ENCODE peak calls at places on chromosomes 12 and 14, in seven cellular contexts. M is colonic mucosa, K is left ventricle myocardium inferior, I is GM12865, S is heart right ventricle, W is transverse colon, Z is fibroblast of mammary gland. V is an unnamed sample.

GRCh38 chr14:72966038-72966437 is 39.8 kb downstream of the DCAF4 start:
- DNase-seq in M (no peak), K (no peak), S (no peak), I (no peak), Z (no peak), W (no peak), V (no peak)

GRCh38 chr12:131459666-131460365 is 251.1 kb upstream of the SFSWAP start:
- DNase-seq in I (no peak), W (no peak), M (no peak), K (no peak), S (no peak), Z (no peak), V (no peak)

GRCh38 chr14:100649173-100649519 is 61.9 kb upstream of the BEGAIN start:
- DNase-seq in M (no peak), S (no peak), Z (peak; percentile 35), W (no peak), I (no peak), K (no peak), V (no peak)

GRCh38 chr14:61090432-61091216 is 109.6 kb downstream of the SLC38A6 start:
- DNase-seq in W (no peak), M (no peak), S (no peak), Z (no peak), I (peak; percentile 72), K (no peak), V (no peak)

GRCh38 chr14:64698899-64699298 is 5.3 kb upstream of the PLEKHG3 start:
- DNase-seq in K (no peak), S (no peak), W (peak; percentile 80), I (no peak), M (peak; percentile 83), Z (no peak), V (no peak)

GRCh38 chr12:98057701-98058100 is 457.7 kb upstream of the TMPO start:
- DNase-seq in K (no peak), Z (no peak), W (no peak), M (no peak), S (no peak), I (no peak), V (no peak)

GRCh38 chr14:34078117-34078743 is 127.4 kb upstream of the EGLN3 start:
- DNase-seq in S (no peak), W (no peak), M (no peak), K (no peak), I (no peak), Z (no peak), V (no peak)

GRCh38 chr12:10153271-10154144 is 18.4 kb downstream of the OLR1 start:
- DNase-seq in Z (peak; percentile 62), K (peak; percentile 61), S (peak; percentile 70), W (peak; percentile 64), M (peak; percentile 66), I (peak; percentile 73), V (peak; percentile 67)

GRCh38 chr12:41532072-41532471 is 344.0 kb downstream of the PDZRN4 start:
- DNase-seq in W (no peak), I (no peak), S (no peak), K (no peak), Z (peak; percentile 24), M (no peak), V (no peak)

GRCh38 chr12:6950401-6950801 is 755 bp upstream of the PTPN6 start:
- DNase-seq in M (no peak), S (no peak), I (peak; percentile 71), W (no peak), Z (no peak), K (no peak), V (no peak)

GRCh38 chr12:103884316-103884715 is 43.3 kb upstream of the NT5DC3 start:
- DNase-seq in K (no peak), W (peak; percentile 24), I (peak; percentile 83), S (no peak), M (no peak), Z (peak; percentile 66), V (no peak)

GRCh38 chr12:13179159-13180074 is 17.1 kb upstream of the EMP1 start:
- DNase-seq in K (peak; percentile 41), W (peak; percentile 71), M (peak; percentile 55), S (peak; percentile 46), I (peak; percentile 28), Z (peak; percentile 52), V (no peak)

GRCh38 chr12:95412826-95413311 is 61.1 kb upstream of the METAP2 start:
- DNase-seq in S (no peak), K (no peak), W (no peak), Z (peak; percentile 97), M (no peak), I (no peak), V (no peak)

GRCh38 chr12:105954891-105955607 is 183.7 kb downstream of the NUAK1 start:
- DNase-seq in Z (no peak), W (no peak), K (no peak), M (no peak), S (no peak), I (no peak), V (no peak)

GRCh38 chr12:124381454-124382207 is 86.7 kb downstream of the RFLNA start:
- DNase-seq in S (peak; percentile 93), W (peak; percentile 90), M (peak; percentile 90), K (peak; percentile 96), I (no peak), Z (peak; percentile 79), V (peak; percentile 82)

GRCh38 chr14:58298880-58299664 is 717 bp downstream of the ARID4A start:
- DNase-seq in M (peak; percentile 60), I (peak; percentile 38), Z (no peak), S (peak; percentile 42), K (peak; percentile 41), W (peak; percentile 45), V (no peak)

GRCh38 chr14:68139466-68140110 is 320.0 kb downstream of the RAD51B start:
- DNase-seq in I (no peak), M (no peak), K (no peak), W (no peak), S (no peak), Z (no peak), V (no peak)

GRCh38 chr12:12720052-12720451 is 2.9 kb downstream of the CDKN1B start:
- DNase-seq in S (no peak), K (no peak), M (no peak), I (no peak), Z (no peak), W (no peak), V (no peak)

GRCh38 chr12:65449400-65449799 is 170.9 kb downstream of the MSRB3 start:
- DNase-seq in K (no peak), W (no peak), Z (peak; percentile 55), S (no peak), M (no peak), I (no peak), V (no peak)

GRCh38 chr12:115640929-115641328 is 636.6 kb downstream of the MED13L start:
- DNase-seq in W (no peak), S (no peak), M (no peak), I (no peak), Z (peak; percentile 39), K (no peak), V (no peak)

GRCh38 chr14:75803768-75804167 is 142.7 kb downstream of the TTLL5 start:
- DNase-seq in W (no peak), S (no peak), K (no peak), Z (no peak), M (no peak), I (no peak), V (no peak)

GRCh38 chr14:22557846-22558220 is 31.2 kb downstream of the DAD1 start:
- DNase-seq in I (no peak), K (no peak), W (no peak), Z (no peak), S (no peak), M (no peak), V (no peak)

GRCh38 chr14:22559041-22559440 is 30.0 kb downstream of the DAD1 start:
- DNase-seq in I (no peak), M (no peak), Z (no peak), S (no peak), W (no peak), K (no peak), V (no peak)

GRCh38 chr14:22556990-22557623 is 31.9 kb downstream of the DAD1 start:
- DNase-seq in M (peak; percentile 92), Z (peak; percentile 67), K (peak; percentile 83), S (peak; percentile 88), I (peak; percentile 90), W (peak; percentile 89), V (no peak)

GRCh38 chr14:22556021-22556989 is 32.7 kb downstream of the DAD1 start:
- DNase-seq in Z (peak; percentile 55), S (peak; percentile 36), I (peak; percentile 97), W (peak; percentile 88), K (no peak), M (peak; percentile 73), V (no peak)

DNA sequence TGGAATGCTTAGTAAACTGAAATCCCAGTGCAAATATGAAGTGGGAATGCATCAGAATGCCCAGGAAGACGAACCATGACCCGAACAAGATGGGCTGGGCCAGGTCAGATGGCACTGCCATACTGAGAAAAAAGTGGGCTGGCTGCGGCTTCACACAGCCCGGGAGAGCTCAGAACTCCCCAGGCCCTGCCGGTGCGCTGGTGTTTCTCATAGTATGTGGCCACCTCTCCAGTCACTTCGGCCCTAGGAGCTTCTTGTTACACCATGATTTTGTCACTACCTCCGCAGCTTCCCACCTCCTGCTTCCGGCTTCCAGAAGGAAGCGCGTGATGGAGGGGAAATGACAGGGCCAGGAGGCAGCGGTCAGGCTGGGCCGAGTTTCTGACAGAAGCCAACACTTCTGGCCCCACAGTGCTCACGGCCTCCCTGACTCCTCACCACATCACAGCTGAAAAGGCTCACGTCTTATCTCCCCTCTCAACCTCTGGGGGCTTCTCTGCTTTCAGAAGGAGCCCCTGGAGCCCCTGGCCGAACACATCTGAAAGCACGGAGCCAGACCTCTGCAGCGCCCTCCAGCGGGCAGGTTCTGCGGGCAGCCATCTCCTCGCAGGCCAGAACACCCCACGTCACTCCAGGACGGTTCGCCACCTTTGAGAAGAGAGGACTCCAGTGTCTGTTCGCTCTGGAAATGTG is 30.7 kb downstream of the DAD1 start:
- DNase-seq in W (no peak), I (peak; percentile 80), Z (no peak), K (no peak), S (no peak), M (no peak), V (no peak)
- TF ChIP-seq CTCF in W (peak; percentile 11), I (peak; percentile 56), Z (no peak), K (no peak), S (no peak), M (no peak), V (no peak)

GRCh38 chr14:103055693-103056092 is 1.7 kb downstream of the CDC42BPB start:
- DNase-seq in I (no peak), W (no peak), K (no peak), M (no peak), S (no peak), Z (peak; percentile 68), V (no peak)
- H3K4me3 ChIP-seq in I (peak overlapping the region; percentile 58), W (peak overlapping the region; percentile 78), K (peak overlapping the region; percentile 100), M (peak overlapping the region; percentile 93), S (no peak overlapping the region), Z (peak overlapping the region; percentile 88), V (peak overlapping the region; percentile 77)

DNA sequence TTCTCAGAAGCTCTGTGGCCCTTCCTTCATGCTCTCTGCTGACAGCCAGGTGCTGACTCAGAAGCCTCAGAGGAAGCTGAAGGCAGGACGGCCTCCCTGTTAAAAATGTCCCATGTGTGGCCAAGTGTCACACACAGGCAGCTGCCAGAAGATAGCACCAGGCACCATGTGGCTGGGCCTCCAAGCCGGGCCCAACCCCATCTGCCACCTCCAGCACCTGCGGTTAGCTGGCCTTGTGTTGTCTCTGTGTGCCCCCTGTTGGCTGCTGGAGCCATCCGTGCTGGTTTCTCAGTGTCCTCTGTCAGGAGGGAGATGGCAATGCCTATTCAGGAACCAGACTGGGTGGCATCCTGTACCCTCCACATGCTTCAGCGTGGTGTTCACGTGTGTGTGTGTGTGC is 63.2 kb downstream of the TSPAN11 start:
- DNase-seq in M (peak; percentile 45), I (peak; percentile 69), Z (no peak), S (peak; percentile 52), W (peak; percentile 38), K (peak; percentile 59), V (peak; percentile 28)
- TF ChIP-seq CTCF in M (no peak), I (peak; percentile 40), Z (peak; percentile 23), S (peak; percentile 54), W (no peak), K (peak; percentile 60), V (peak; percentile 66)

GRCh38 chr14:21300892-21301291 is 21.0 kb downstream of the RPGRIP1 start:
- DNase-seq in M (no peak), S (peak; percentile 31), W (peak; percentile 48), K (peak; percentile 24), I (peak; percentile 28), Z (no peak), V (no peak)
- H3K4me3 ChIP-seq in M (peak overlapping the region; percentile 14), S (no peak overlapping the region), W (peak overlapping the region; percentile 46), K (peak overlapping the region; percentile 57), I (peak overlapping the region; percentile 1), Z (no peak overlapping the region), V (no peak overlapping the region)

V was measured in LNCaP clone FGC.